ENCODE peak calls at places on chromosome 2, in five cellular contexts. One of them, this sample, is unnamed.

GRCh38 chr2:30702694-30703093 is 104.6 kb downstream of the CAPN13 start:
- DNase-seq in tibial artery: no peak
- DNase-seq in mucosa of descending colon: no peak
- DNase-seq in CD8-positive, alpha-beta T cell: no peak
- DNase-seq in ovary: no peak
- DNase-seq in this sample: no peak

GRCh38 chr2:73286134-73286533 is 1.9 kb upstream of the FBXO41 start:
- DNase-seq in tibial artery: no peak
- DNase-seq in mucosa of descending colon: no peak
- DNase-seq in CD8-positive, alpha-beta T cell: no peak
- DNase-seq in ovary: no peak
- DNase-seq in this sample: no peak

GRCh38 chr2:43831438-43832294 is 7.0 kb downstream of the ABCG5 start:
- DNase-seq in tibial artery: no peak
- DNase-seq in mucosa of descending colon: peak
- DNase-seq in CD8-positive, alpha-beta T cell: no peak
- DNase-seq in ovary: no peak
- DNase-seq in this sample: no peak

GRCh38 chr2:5690718-5691658 is 1.2 kb upstream of the SOX11 start:
- DNase-seq in tibial artery: no peak
- DNase-seq in mucosa of descending colon: no peak
- DNase-seq in CD8-positive, alpha-beta T cell: no peak
- DNase-seq in ovary: no peak
- DNase-seq in this sample: no peak

GRCh38 chr2:211203986-211204385 is 647.6 kb downstream of the CPS1 start:
- DNase-seq in tibial artery: no peak
- DNase-seq in mucosa of descending colon: no peak
- DNase-seq in CD8-positive, alpha-beta T cell: no peak
- DNase-seq in ovary: no peak
- DNase-seq in this sample: no peak

GRCh38 chr2:189013047-189013446 is 38.9 kb downstream of the COL3A1 start:
- DNase-seq in tibial artery: no peak
- DNase-seq in mucosa of descending colon: no peak
- DNase-seq in CD8-positive, alpha-beta T cell: no peak
- DNase-seq in ovary: no peak
- DNase-seq in this sample: no peak

GRCh38 chr2:40440835-40441234 is 11.1 kb downstream of the SLC8A1 start:
- DNase-seq in tibial artery: no peak
- DNase-seq in mucosa of descending colon: no peak
- DNase-seq in CD8-positive, alpha-beta T cell: no peak
- DNase-seq in ovary: no peak
- DNase-seq in this sample: no peak

GRCh38 chr2:31401580-31401979 is 13.0 kb downstream of the XDH start:
- DNase-seq in tibial artery: no peak
- DNase-seq in mucosa of descending colon: no peak
- DNase-seq in CD8-positive, alpha-beta T cell: no peak
- DNase-seq in ovary: no peak
- DNase-seq in this sample: no peak

GRCh38 chr2:212640428-212640827 is 101.8 kb upstream of the ERBB4 start:
- DNase-seq in tibial artery: no peak
- DNase-seq in mucosa of descending colon: no peak
- DNase-seq in CD8-positive, alpha-beta T cell: no peak
- DNase-seq in ovary: no peak
- DNase-seq in this sample: no peak

GRCh38 chr2:223369889-223370288 is 232.3 kb downstream of the SCG2 start:
- DNase-seq in tibial artery: no peak
- DNase-seq in mucosa of descending colon: no peak
- DNase-seq in CD8-positive, alpha-beta T cell: no peak
- DNase-seq in ovary: no peak
- DNase-seq in this sample: no peak

GRCh38 chr2:174024524-174025270 is 59.5 kb upstream of the SP3 start:
- DNase-seq in tibial artery: peak
- DNase-seq in mucosa of descending colon: peak
- DNase-seq in CD8-positive, alpha-beta T cell: no peak
- DNase-seq in ovary: peak
- DNase-seq in this sample: peak

GRCh38 chr2:205681836-205682238 is 464 bp upstream of the NRP2 start:
- DNase-seq in tibial artery: no peak
- DNase-seq in mucosa of descending colon: peak
- DNase-seq in CD8-positive, alpha-beta T cell: no peak
- DNase-seq in ovary: no peak
- DNase-seq in this sample: peak

This sample was measured in uterus.